ENCODE peak calls at places on chromosomes 7 and 10, in four cellular contexts. R is stimulated activated naive CD8-positive, alpha-beta T cell treated with anti-CD3 and anti-CD28 coated beads, Interleukin-15, amount 100 ng/mL, for 72 hours; F is cardiac muscle cell; J is activated T-helper 1 cell treated with Interleukin-2 at 50 U/mL for 16 hours. T is an unnamed sample.

GRCh38 chr7:117715784-117716445 is 157.3 kb downstream of the CTTNBP2 start:
- DNase-seq in F (peak), J (no peak), R (no peak), T (peak)

GRCh38 chr7:158228986-158229385 is 358.6 kb downstream of the PTPRN2 start:
- DNase-seq in F (no peak), R (no peak), J (no peak), T (no peak)

GRCh38 chr10:59626523-59626869 is 83.2 kb downstream of the SLC16A9 start:
- DNase-seq in F (no peak), R (no peak), J (no peak), T (no peak)

GRCh38 chr10:64115913-64116643 is 594.9 kb downstream of the REEP3 start:
- DNase-seq in R (no peak), F (peak), J (no peak), T (no peak)

GRCh38 chr10:351770-352318 is 216.6 kb downstream of the ZMYND11 start:
- DNase-seq in J (no peak), F (no peak), R (peak), T (no peak)

GRCh38 chr10:74977072-74977471 is 134.4 kb upstream of the SAMD8 start:
- DNase-seq in J (no peak), R (no peak), F (no peak), T (no peak)

GRCh38 chr7:26199301-26200112 is 1.0 kb downstream of the HNRNPA2B1 start:
- DNase-seq in F (peak), J (peak), R (peak), T (no peak)

GRCh38 chr7:102225025-102225424 is 61.6 kb upstream of the SH2B2 start:
- DNase-seq in F (no peak), R (no peak), J (no peak), T (no peak)

GRCh38 chr7:46741924-46742607 is 821.0 kb upstream of the IGFBP3 start:
- DNase-seq in J (no peak), R (no peak), F (no peak), T (no peak)

GRCh38 chr7:745431-745980 is 18.4 kb upstream of the PRKAR1B start:
- DNase-seq in J (no peak), R (no peak), F (peak), T (no peak)

GRCh38 chr7:91685544-91685943 is 195.0 kb downstream of the MTERF1 start:
- DNase-seq in F (no peak), R (no peak), J (no peak), T (no peak)

T was measured in epithelial cell of prostate.